ENCODE peak calls at places on chromosomes 11 and 22, in seven cellular contexts. D, V, K, J, P, E and C are unnamed samples.
A peak's percentile ranks its signal among the peaks of the same experiment; 100 is the strongest.

GRCh38 chr11:117627259-117627658 is 169.8 kb downstream of the DSCAML1 start:
- DNase-seq in D (peak; percentile 42), V (no peak), K (no peak), J (no peak), P (no peak), E (no peak), C (no peak)

GRCh38 chr11:123543796-123544195 is 110.6 kb downstream of the SCN3B start:
- DNase-seq in D (no peak), V (peak; percentile 77), K (peak; percentile 80), J (no peak), P (peak; percentile 77), E (peak; percentile 52), C (no peak)

GRCh38 chr11:115325523-115325922 is 178.7 kb downstream of the CADM1 start:
- DNase-seq in D (no peak), V (no peak), K (no peak), J (no peak), P (no peak), E (no peak), C (no peak)

GRCh38 chr11:8098879-8099278 is 17.9 kb downstream of the TUB start:
- DNase-seq in D (no peak), V (peak; percentile 29), K (no peak), J (no peak), P (peak; percentile 50), E (no peak), C (no peak)

GRCh38 chr11:88656960-88657738 is 319.6 kb upstream of the CTSC start:
- DNase-seq in D (no peak), V (no peak), K (no peak), J (no peak), P (no peak), E (no peak), C (no peak)

GRCh38 chr22:23915230-23915754 is 21.1 kb downstream of the MIF start:
- DNase-seq in D (no peak), V (no peak), K (no peak), J (no peak), P (peak; percentile 40), E (peak; percentile 5), C (no peak)

GRCh38 chr11:26878959-26879581 is 114.8 kb upstream of the FIBIN start:
- DNase-seq in D (no peak), V (no peak), K (no peak), J (no peak), P (no peak), E (no peak), C (no peak)

GRCh38 chr11:293293-293851 is 4.4 kb downstream of the PGGHG start:
- DNase-seq in D (peak; percentile 60), V (no peak), K (no peak), J (no peak), P (no peak), E (no peak), C (peak; percentile 21)

GRCh38 chr11:335779-336665 is 15.4 kb upstream of the IFITM3 start:
- DNase-seq in D (no peak), V (no peak), K (peak; percentile 31), J (no peak), P (peak; percentile 66), E (peak; percentile 38), C (no peak)

GRCh38 chr11:113182288-113182687 is 132.1 kb upstream of the TTC12 start:
- DNase-seq in D (no peak), V (no peak), K (no peak), J (no peak), P (no peak), E (no peak), C (no peak)

GRCh38 chr11:120168960-120169681 is 31.2 kb upstream of the TRIM29 start:
- DNase-seq in D (peak; percentile 83), V (peak; percentile 49), K (peak; percentile 68), J (peak; percentile 84), P (peak; percentile 70), E (peak; percentile 81), C (peak; percentile 79)

GRCh38 chr11:69707156-69707555 is 3.3 kb upstream of the FGF19 start:
- DNase-seq in D (no peak), V (no peak), K (no peak), J (no peak), P (no peak), E (no peak), C (no peak)

GRCh38 chr22:29080061-29080975 is 7.5 kb downstream of the KREMEN1 start:
- DNase-seq in D (no peak), V (no peak), K (peak; percentile 39), J (no peak), P (no peak), E (no peak), C (peak; percentile 38)

GRCh38 chr11:46463701-46464100 is 72.1 kb upstream of the CHRM4 start:
- DNase-seq in D (no peak), V (no peak), K (no peak), J (peak; percentile 47), P (no peak), E (no peak), C (no peak)

GRCh38 chr11:60857378-60858232 is 1.9 kb upstream of the PTGDR2 start:
- DNase-seq in D (no peak), V (no peak), K (peak; percentile 61), J (no peak), P (no peak), E (no peak), C (no peak)

DNA sequence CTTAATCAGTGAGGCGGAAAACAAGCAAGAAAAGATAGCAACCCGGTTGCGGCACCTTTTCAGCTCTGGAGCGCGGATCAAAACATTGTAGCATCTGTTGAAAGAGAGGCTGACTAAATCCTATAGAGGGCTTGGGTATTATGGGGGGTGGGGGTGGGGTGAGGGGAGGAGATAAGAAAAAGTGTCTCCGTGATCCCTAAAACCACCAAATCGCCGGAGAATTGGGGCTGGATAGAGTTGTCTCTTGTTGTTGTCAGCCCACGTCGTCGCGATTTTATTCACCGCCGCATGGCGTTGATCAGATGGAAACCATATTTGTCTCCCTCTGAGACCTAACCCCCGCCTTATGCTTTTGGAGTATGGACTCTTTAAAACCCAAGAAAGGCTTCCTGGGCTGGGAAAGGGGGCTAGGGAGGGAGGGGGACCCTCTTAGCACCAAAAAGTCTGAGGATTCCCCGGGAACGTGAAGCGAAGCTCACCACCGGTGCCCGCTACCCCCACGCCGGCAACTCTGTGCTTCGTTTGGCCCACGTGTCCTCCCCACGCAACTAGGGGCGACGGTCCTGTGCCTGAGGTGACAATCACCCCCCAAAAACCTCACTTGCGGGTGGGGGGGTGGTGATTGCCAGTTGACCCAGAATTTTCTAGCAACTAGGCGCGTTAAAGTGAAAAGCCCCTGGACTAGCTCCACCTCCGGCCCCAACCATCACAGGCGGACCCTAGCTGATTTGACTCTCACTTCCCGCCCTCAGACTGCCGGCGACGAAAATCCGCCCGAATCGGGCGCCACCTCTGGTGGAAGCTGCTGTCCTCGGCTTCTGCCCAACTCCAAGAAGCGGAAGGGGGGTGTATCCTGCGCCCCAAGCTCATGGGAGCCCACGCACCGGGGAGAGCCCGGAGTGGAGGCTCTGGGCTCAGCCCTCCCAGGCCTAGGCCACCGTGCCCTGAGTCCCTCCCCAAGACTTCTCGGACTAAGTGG is 12.8 kb downstream of the PAX6 start:
- DNase-seq in D (no peak), V (no peak), K (no peak), J (peak; percentile 89), P (no peak), E (no peak), C (no peak)
- H3K4me3 ChIP-seq in D (no peak overlapping the region), V (no peak overlapping the region), K (no peak overlapping the region), J (no peak overlapping the region), P (no peak overlapping the region), E (no peak overlapping the region), C (no peak overlapping the region)

GRCh38 chr22:45007247-45007945 is 2.4 kb downstream of the PHF21B start:
- DNase-seq in D (no peak), V (peak; percentile 55), K (peak; percentile 34), J (peak; percentile 94), P (no peak), E (peak; percentile 87), C (peak; percentile 70)
- H3K27me3 ChIP-seq in D (peaks cover 80% of the 10 kb centered on the region), V (peaks cover 30% of the 10 kb centered on the region), K (peaks cover 70% of the 10 kb centered on the region), J (no peaks in the 10 kb centered on the region), P (peaks cover 7% of the 10 kb centered on the region), E (peaks cover 49% of the 10 kb centered on the region), C (peaks cover 1% of the 10 kb centered on the region)

GRCh38 chr22:31631381-31631780 is 30.6 kb downstream of the PISD start:
- DNase-seq in D (no peak), V (no peak), K (no peak), J (no peak), P (no peak), E (no peak), C (no peak)
- H3K4me3 ChIP-seq in D (peak overlapping the region; percentile 95), V (peak overlapping the region; percentile 83), K (no peak overlapping the region), J (no peak overlapping the region), P (no peak overlapping the region), E (no peak overlapping the region), C (peak overlapping the region; percentile 60)

GRCh38 chr22:19717691-19718254 is 3.5 kb downstream of the SEPTIN5 start:
- DNase-seq in D (peak; percentile 89), V (peak; percentile 48), K (peak; percentile 54), J (peak; percentile 56), P (peak; percentile 79), E (peak; percentile 81), C (peak; percentile 85)

GRCh38 chr22:19718255-19719054 is 4.2 kb downstream of the SEPTIN5 start:
- DNase-seq in D (no peak), V (no peak), K (no peak), J (no peak), P (no peak), E (no peak), C (no peak)

GRCh38 chr22:19716041-19716828 is 1.9 kb downstream of the SEPTIN5 start:
- DNase-seq in D (no peak), V (no peak), K (no peak), J (no peak), P (no peak), E (no peak), C (no peak)

GRCh38 chr22:19716829-19717105 is 2.5 kb downstream of the SEPTIN5 start:
- DNase-seq in D (no peak), V (no peak), K (no peak), J (no peak), P (no peak), E (no peak), C (no peak)

DNA sequence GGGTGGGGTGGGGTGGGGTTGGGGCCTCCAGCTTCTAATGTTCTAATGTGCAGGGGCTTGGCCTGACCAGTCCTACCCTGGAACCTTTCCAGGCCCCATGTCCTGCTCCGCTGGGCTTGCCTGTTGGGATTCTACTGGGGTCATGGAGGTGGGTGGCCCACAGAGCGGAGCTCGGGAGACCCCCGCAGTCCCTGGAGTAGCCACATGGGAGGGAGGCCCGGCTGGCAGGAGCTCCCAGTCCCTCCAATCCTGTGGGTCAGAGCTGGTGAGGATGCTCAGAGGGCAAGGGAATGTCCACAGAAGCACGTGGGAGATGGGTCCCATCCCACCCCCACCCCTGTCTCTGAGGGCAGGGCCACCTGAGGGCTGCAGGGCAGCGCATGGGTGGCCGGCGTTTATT is 2.9 kb downstream of the SEPTIN5 start:
- DNase-seq in D (no peak), V (no peak), K (no peak), J (no peak), P (no peak), E (no peak), C (no peak)
- H3K27me3 ChIP-seq in D (peaks cover 32% of the 10 kb centered on the region), V (peaks cover 8% of the 10 kb centered on the region), K (peaks cover 48% of the 10 kb centered on the region), J (peaks cover 19% of the 10 kb centered on the region), P (no peaks in the 10 kb centered on the region), E (peaks cover 67% of the 10 kb centered on the region), C (no peaks in the 10 kb centered on the region)